ENCODE peak calls at places on chromosomes 16 and 17, in ten cellular contexts. One of them, this sample, is unnamed.

GRCh38 chr16:49858200-49859129 is 2.6 kb upstream of the ZNF423 start:
- DNase-seq in fibroblast of pulmonary artery: peak
- DNase-seq in AG04449: no peak
- DNase-seq in foreskin fibroblast: peak
- DNase-seq in HFF-Myc: no peak
- DNase-seq in RWPE1: peak
- DNase-seq in dorsolateral prefrontal cortex: peak
- DNase-seq in body of pancreas: peak
- DNase-seq in mucosa of descending colon: peak
- DNase-seq in psoas muscle: peak
- DNase-seq in this sample: peak

GRCh38 chr16:84920333-84920732 is 91.0 kb downstream of the ZDHHC7 start:
- DNase-seq in fibroblast of pulmonary artery: no peak
- DNase-seq in AG04449: no peak
- DNase-seq in foreskin fibroblast: no peak
- DNase-seq in HFF-Myc: no peak
- DNase-seq in RWPE1: no peak
- DNase-seq in dorsolateral prefrontal cortex: no peak
- DNase-seq in body of pancreas: no peak
- DNase-seq in mucosa of descending colon: no peak
- DNase-seq in psoas muscle: peak
- DNase-seq in this sample: no peak

GRCh38 chr17:49515196-49515770 is 20.2 kb downstream of the NGFR start:
- DNase-seq in fibroblast of pulmonary artery: peak
- DNase-seq in AG04449: peak
- DNase-seq in foreskin fibroblast: peak
- DNase-seq in HFF-Myc: peak
- DNase-seq in RWPE1: peak
- DNase-seq in dorsolateral prefrontal cortex: peak
- DNase-seq in body of pancreas: peak
- DNase-seq in mucosa of descending colon: peak
- DNase-seq in psoas muscle: peak
- DNase-seq in this sample: no peak

GRCh38 chr16:84879569-84880487 is 60.0 kb downstream of the CRISPLD2 start:
- DNase-seq in fibroblast of pulmonary artery: no peak
- DNase-seq in AG04449: no peak
- DNase-seq in foreskin fibroblast: no peak
- DNase-seq in HFF-Myc: no peak
- DNase-seq in RWPE1: peak
- DNase-seq in dorsolateral prefrontal cortex: no peak
- DNase-seq in body of pancreas: no peak
- DNase-seq in mucosa of descending colon: no peak
- DNase-seq in psoas muscle: peak
- DNase-seq in this sample: no peak

GRCh38 chr16:86448306-86448705 is 62.0 kb upstream of the FOXF1 start:
- DNase-seq in fibroblast of pulmonary artery: no peak
- DNase-seq in AG04449: no peak
- DNase-seq in foreskin fibroblast: no peak
- DNase-seq in HFF-Myc: no peak
- DNase-seq in RWPE1: no peak
- DNase-seq in dorsolateral prefrontal cortex: no peak
- DNase-seq in body of pancreas: no peak
- DNase-seq in mucosa of descending colon: no peak
- DNase-seq in psoas muscle: no peak
- DNase-seq in this sample: no peak

GRCh38 chr17:19672009-19672837 is 23.7 kb downstream of the ALDH3A2 start:
- DNase-seq in fibroblast of pulmonary artery: no peak
- DNase-seq in AG04449: no peak
- DNase-seq in foreskin fibroblast: peak
- DNase-seq in HFF-Myc: no peak
- DNase-seq in RWPE1: no peak
- DNase-seq in dorsolateral prefrontal cortex: no peak
- DNase-seq in body of pancreas: peak
- DNase-seq in mucosa of descending colon: peak
- DNase-seq in psoas muscle: peak
- DNase-seq in this sample: no peak

GRCh38 chr16:24499193-24499814 is 40.1 kb upstream of the RBBP6 start:
- DNase-seq in fibroblast of pulmonary artery: peak
- DNase-seq in AG04449: no peak
- DNase-seq in foreskin fibroblast: no peak
- DNase-seq in HFF-Myc: no peak
- DNase-seq in RWPE1: peak
- DNase-seq in dorsolateral prefrontal cortex: peak
- DNase-seq in body of pancreas: peak
- DNase-seq in mucosa of descending colon: peak
- DNase-seq in psoas muscle: no peak
- DNase-seq in this sample: peak

GRCh38 chr16:10756574-10756973 is 12.9 kb downstream of the NUBP1 start:
- DNase-seq in fibroblast of pulmonary artery: peak
- DNase-seq in AG04449: no peak
- DNase-seq in foreskin fibroblast: no peak
- DNase-seq in HFF-Myc: no peak
- DNase-seq in RWPE1: no peak
- DNase-seq in dorsolateral prefrontal cortex: no peak
- DNase-seq in body of pancreas: no peak
- DNase-seq in mucosa of descending colon: no peak
- DNase-seq in psoas muscle: no peak
- DNase-seq in this sample: no peak

GRCh38 chr17:32529604-32530003 is 42.8 kb downstream of the CDK5R1 start:
- DNase-seq in fibroblast of pulmonary artery: peak
- DNase-seq in AG04449: no peak
- DNase-seq in foreskin fibroblast: no peak
- DNase-seq in HFF-Myc: no peak
- DNase-seq in RWPE1: no peak
- DNase-seq in dorsolateral prefrontal cortex: no peak
- DNase-seq in body of pancreas: peak
- DNase-seq in mucosa of descending colon: no peak
- DNase-seq in psoas muscle: no peak
- DNase-seq in this sample: no peak

GRCh38 chr16:69940676-69941075 is 10.5 kb upstream of the CLEC18A start:
- DNase-seq in fibroblast of pulmonary artery: no peak
- DNase-seq in AG04449: no peak
- DNase-seq in foreskin fibroblast: no peak
- DNase-seq in HFF-Myc: no peak
- DNase-seq in RWPE1: no peak
- DNase-seq in dorsolateral prefrontal cortex: no peak
- DNase-seq in body of pancreas: no peak
- DNase-seq in mucosa of descending colon: no peak
- DNase-seq in psoas muscle: no peak
- DNase-seq in this sample: no peak

GRCh38 chr16:47258874-47259461 is 115.2 kb upstream of the NETO2 start:
- DNase-seq in fibroblast of pulmonary artery: peak
- DNase-seq in AG04449: no peak
- DNase-seq in foreskin fibroblast: peak
- DNase-seq in HFF-Myc: peak
- DNase-seq in RWPE1: peak
- DNase-seq in dorsolateral prefrontal cortex: no peak
- DNase-seq in body of pancreas: no peak
- DNase-seq in mucosa of descending colon: no peak
- DNase-seq in psoas muscle: no peak
- DNase-seq in this sample: no peak

GRCh38 chr17:30379303-30380105 is 777 bp downstream of the CPD start:
- DNase-seq in fibroblast of pulmonary artery: no peak
- DNase-seq in AG04449: no peak
- DNase-seq in foreskin fibroblast: no peak
- DNase-seq in HFF-Myc: no peak
- DNase-seq in RWPE1: no peak
- DNase-seq in dorsolateral prefrontal cortex: peak
- DNase-seq in body of pancreas: peak
- DNase-seq in mucosa of descending colon: peak
- DNase-seq in psoas muscle: peak
- DNase-seq in this sample: no peak

GRCh38 chr17:74108126-74108705 is 95.3 kb upstream of the RPL38 start:
- DNase-seq in fibroblast of pulmonary artery: no peak
- DNase-seq in AG04449: no peak
- DNase-seq in foreskin fibroblast: no peak
- DNase-seq in HFF-Myc: no peak
- DNase-seq in RWPE1: no peak
- DNase-seq in dorsolateral prefrontal cortex: no peak
- DNase-seq in body of pancreas: no peak
- DNase-seq in mucosa of descending colon: no peak
- DNase-seq in psoas muscle: no peak
- DNase-seq in this sample: no peak

GRCh38 chr17:65925606-65926307 is 266.2 kb downstream of the CEP112 start:
- DNase-seq in fibroblast of pulmonary artery: peak
- DNase-seq in AG04449: no peak
- DNase-seq in foreskin fibroblast: peak
- DNase-seq in HFF-Myc: no peak
- DNase-seq in RWPE1: no peak
- DNase-seq in dorsolateral prefrontal cortex: no peak
- DNase-seq in body of pancreas: no peak
- DNase-seq in mucosa of descending colon: no peak
- DNase-seq in psoas muscle: no peak
- DNase-seq in this sample: no peak

GRCh38 chr17:8499614-8500013 is 63.9 kb downstream of the NDEL1 start:
- DNase-seq in fibroblast of pulmonary artery: no peak
- DNase-seq in AG04449: no peak
- DNase-seq in foreskin fibroblast: no peak
- DNase-seq in HFF-Myc: no peak
- DNase-seq in RWPE1: no peak
- DNase-seq in dorsolateral prefrontal cortex: no peak
- DNase-seq in body of pancreas: no peak
- DNase-seq in mucosa of descending colon: no peak
- DNase-seq in psoas muscle: no peak
- DNase-seq in this sample: no peak

GRCh38 chr17:74972107-74972972 is at the start of gene HID1:
- DNase-seq in fibroblast of pulmonary artery: no peak
- DNase-seq in AG04449: no peak
- DNase-seq in foreskin fibroblast: no peak
- DNase-seq in HFF-Myc: no peak
- DNase-seq in RWPE1: peak
- DNase-seq in dorsolateral prefrontal cortex: peak
- DNase-seq in body of pancreas: peak
- DNase-seq in mucosa of descending colon: peak
- DNase-seq in psoas muscle: peak
- DNase-seq in this sample: peak

GRCh38 chr16:71894229-71894920 is 956 bp upstream of the IST1 start:
- DNase-seq in fibroblast of pulmonary artery: peak
- DNase-seq in AG04449: no peak
- DNase-seq in foreskin fibroblast: peak
- DNase-seq in HFF-Myc: peak
- DNase-seq in RWPE1: peak
- DNase-seq in dorsolateral prefrontal cortex: peak
- DNase-seq in body of pancreas: peak
- DNase-seq in mucosa of descending colon: peak
- DNase-seq in psoas muscle: no peak
- DNase-seq in this sample: no peak
- TF ChIP-seq CTCF in fibroblast of pulmonary artery: peak
- TF ChIP-seq CTCF in AG04449: no peak
- TF ChIP-seq CTCF in foreskin fibroblast: peak
- TF ChIP-seq CTCF in HFF-Myc: peak
- TF ChIP-seq CTCF in RWPE1: peak
- TF ChIP-seq CTCF in dorsolateral prefrontal cortex: no peak
- TF ChIP-seq CTCF in body of pancreas: peak
- TF ChIP-seq CTCF in mucosa of descending colon: no peak
- TF ChIP-seq CTCF in psoas muscle: no peak
- TF ChIP-seq CTCF in this sample: peak

DNA sequence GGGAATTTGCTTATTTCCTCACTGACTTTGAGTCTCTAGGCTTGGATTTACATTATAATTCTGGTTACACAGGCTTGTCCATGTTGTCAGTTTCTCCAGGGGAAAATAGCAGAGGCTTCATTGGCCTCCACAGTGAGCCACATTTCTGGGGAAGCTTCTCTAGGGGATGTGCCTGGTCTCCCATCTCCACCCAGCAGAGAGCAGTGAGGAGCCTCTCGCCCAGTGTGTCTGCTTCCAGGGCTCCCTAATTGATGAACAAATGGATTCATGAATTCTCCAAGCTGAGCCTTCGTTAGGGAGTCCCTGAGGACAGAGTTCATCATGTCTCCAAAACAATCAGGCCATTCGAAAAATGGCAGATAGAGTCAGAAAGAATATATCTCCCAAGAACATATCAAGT is 162.3 kb upstream of the TOX3 start:
- DNase-seq in fibroblast of pulmonary artery: no peak
- DNase-seq in AG04449: no peak
- DNase-seq in foreskin fibroblast: no peak
- DNase-seq in HFF-Myc: no peak
- DNase-seq in RWPE1: no peak
- DNase-seq in dorsolateral prefrontal cortex: no peak
- DNase-seq in body of pancreas: no peak
- DNase-seq in mucosa of descending colon: no peak
- DNase-seq in psoas muscle: no peak
- DNase-seq in this sample: no peak
- TF ChIP-seq CTCF in fibroblast of pulmonary artery: no peak
- TF ChIP-seq CTCF in AG04449: no peak
- TF ChIP-seq CTCF in foreskin fibroblast: no peak
- TF ChIP-seq CTCF in HFF-Myc: no peak
- TF ChIP-seq CTCF in RWPE1: no peak
- TF ChIP-seq CTCF in dorsolateral prefrontal cortex: no peak
- TF ChIP-seq CTCF in body of pancreas: no peak
- TF ChIP-seq CTCF in mucosa of descending colon: no peak
- TF ChIP-seq CTCF in psoas muscle: no peak
- TF ChIP-seq CTCF in this sample: no peak

GRCh38 chr16:9159839-9160550 is 68.6 kb downstream of the HAPSTR1 start:
- DNase-seq in fibroblast of pulmonary artery: peak
- DNase-seq in AG04449: no peak
- DNase-seq in foreskin fibroblast: peak
- DNase-seq in HFF-Myc: no peak
- DNase-seq in RWPE1: peak
- DNase-seq in dorsolateral prefrontal cortex: peak
- DNase-seq in body of pancreas: peak
- DNase-seq in mucosa of descending colon: peak
- DNase-seq in psoas muscle: no peak
- DNase-seq in this sample: peak
- TF ChIP-seq CTCF in fibroblast of pulmonary artery: peak
- TF ChIP-seq CTCF in AG04449: peak
- TF ChIP-seq CTCF in foreskin fibroblast: peak
- TF ChIP-seq CTCF in HFF-Myc: peak
- TF ChIP-seq CTCF in RWPE1: peak
- TF ChIP-seq CTCF in dorsolateral prefrontal cortex: peak
- TF ChIP-seq CTCF in body of pancreas: peak
- TF ChIP-seq CTCF in mucosa of descending colon: peak
- TF ChIP-seq CTCF in psoas muscle: peak
- TF ChIP-seq CTCF in this sample: peak

DNA sequence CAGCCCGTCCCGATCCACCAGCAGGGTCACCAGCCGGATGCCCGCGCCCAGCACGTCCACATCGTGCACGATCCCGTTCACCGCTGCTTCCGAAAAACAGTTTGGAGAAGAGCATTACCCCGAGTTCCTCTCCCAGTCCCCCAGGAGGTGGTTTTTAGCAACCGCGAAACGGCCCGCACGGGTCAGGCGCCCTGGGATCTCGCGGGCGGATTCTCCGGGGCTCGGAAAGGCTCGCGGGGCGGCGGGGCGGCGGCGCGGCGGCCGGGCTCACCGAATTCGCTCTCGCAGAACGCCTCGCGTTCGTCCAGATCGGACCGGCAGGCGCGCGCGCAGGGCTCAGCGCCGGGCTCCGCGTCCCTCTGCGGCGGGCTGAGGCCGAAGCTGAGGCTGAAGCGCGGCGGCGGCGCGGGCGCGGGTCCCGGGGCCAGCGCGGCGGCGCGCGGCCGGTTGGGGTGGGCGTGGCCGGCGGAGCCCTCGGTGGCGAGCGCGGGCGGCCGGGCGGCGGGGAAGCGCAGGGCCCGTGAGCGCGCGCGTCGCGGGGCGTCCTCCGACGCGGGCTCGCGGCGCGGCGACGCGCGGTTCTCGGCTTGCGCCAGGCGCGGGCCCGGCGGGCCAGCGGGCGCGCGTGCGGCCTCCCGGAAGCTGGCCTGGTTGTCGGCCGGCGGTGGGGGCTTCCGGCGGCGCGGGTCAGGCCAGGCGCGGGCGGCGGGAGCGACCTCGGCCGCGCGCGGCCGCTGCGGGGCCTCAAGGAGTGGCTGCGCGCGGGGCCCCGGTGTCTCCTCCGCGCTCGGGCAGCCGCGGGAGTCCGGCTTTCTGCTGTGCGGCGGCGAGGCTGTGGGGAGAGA is 2.9 kb downstream of the C17orf58 start:
- DNase-seq in fibroblast of pulmonary artery: peak
- DNase-seq in AG04449: no peak
- DNase-seq in foreskin fibroblast: peak
- DNase-seq in HFF-Myc: no peak
- DNase-seq in RWPE1: peak
- DNase-seq in dorsolateral prefrontal cortex: peak
- DNase-seq in body of pancreas: peak
- DNase-seq in mucosa of descending colon: peak
- DNase-seq in psoas muscle: peak
- DNase-seq in this sample: peak
- TF ChIP-seq CTCF in fibroblast of pulmonary artery: no peak
- TF ChIP-seq CTCF in AG04449: peak
- TF ChIP-seq CTCF in foreskin fibroblast: no peak
- TF ChIP-seq CTCF in HFF-Myc: no peak
- TF ChIP-seq CTCF in RWPE1: no peak
- TF ChIP-seq CTCF in dorsolateral prefrontal cortex: peak
- TF ChIP-seq CTCF in body of pancreas: peak
- TF ChIP-seq CTCF in mucosa of descending colon: no peak
- TF ChIP-seq CTCF in psoas muscle: no peak
- TF ChIP-seq CTCF in this sample: no peak

This sample was measured in progenitor cell of endocrine pancreas.